ENCODE peak calls at places on chromosome 2, in five cellular contexts. S is EH, Z is upper lobe of left lung, A is stomach, Q is C1 segment of cervical spinal cord. G is an unnamed sample.

GRCh38 chr2:161481619-161482018 is 65.5 kb downstream of the TBR1 start:
- DNase-seq in A (no peak), Q (no peak), Z (no peak), S (no peak), G (no peak)

GRCh38 chr2:202185156-202185555 is 53.2 kb downstream of the SUMO1 start:
- DNase-seq in A (no peak), Q (no peak), S (no peak), Z (no peak), G (no peak)

GRCh38 chr2:141109633-141110032 is 1021.2 kb downstream of the LRP1B start:
- DNase-seq in Z (no peak), Q (no peak), S (peak), A (no peak), G (peak)

GRCh38 chr2:118530976-118531375 is 316.5 kb downstream of the EN1 start:
- DNase-seq in Z (no peak), A (no peak), Q (no peak), S (peak), G (no peak)

GRCh38 chr2:171069286-171069956 is 91.3 kb downstream of the TLK1 start:
- DNase-seq in S (no peak), Z (no peak), A (no peak), Q (no peak), G (no peak)

GRCh38 chr2:236705295-236706114 is 135.9 kb downstream of the ACKR3 start:
- DNase-seq in Q (no peak), Z (peak), A (no peak), S (no peak), G (no peak)

GRCh38 chr2:41870948-41871522 is 176.8 kb upstream of the PKDCC start:
- DNase-seq in Z (no peak), S (peak), A (no peak), Q (no peak), G (no peak)

GRCh38 chr2:69911985-69912563 is 2.8 kb upstream of the MXD1 start:
- DNase-seq in Q (no peak), Z (no peak), A (no peak), S (peak), G (peak)

GRCh38 chr2:184646177-184646576 is 47.8 kb downstream of the ZNF804A start:
- DNase-seq in A (no peak), Z (peak), Q (no peak), S (no peak), G (peak)

GRCh38 chr2:112182581-112183034 is 44.4 kb downstream of the FBLN7 start:
- DNase-seq in Q (no peak), A (no peak), S (no peak), Z (no peak), G (no peak)

GRCh38 chr2:221649045-221649444 is 76.9 kb upstream of the EPHA4 start:
- DNase-seq in A (no peak), Z (no peak), S (peak), Q (no peak), G (no peak)

GRCh38 chr2:237581751-237582746 is 8.5 kb downstream of the RAB17 start:
- DNase-seq in Q (no peak), Z (peak), S (peak), A (peak), G (peak)

GRCh38 chr2:30273574-30273929 is 42.2 kb downstream of the LBH start:
- DNase-seq in S (no peak), Z (no peak), Q (no peak), A (no peak), G (no peak)

G was measured in M059J.